ENCODE peak calls at places on chromosomes 16 and 17, in nine cellular contexts. S is OCI-LY7, E is lung, A is fibroblast of mammary gland, R is astrocyte of the cerebellum, P is heart left ventricle, X is HFF-Myc, O is fibroblast of lung, W is fibroblast of pulmonary artery. Q is an unnamed sample.

GRCh38 chr17:8366231-8366630 is 10.3 kb downstream of the KRABD2 start:
- DNase-seq in S (no peak), E (no peak), A (peak; percentile 81), R (no peak), P (no peak), X (no peak), O (peak; percentile 87), W (peak; percentile 92), Q (no peak)

GRCh38 chr17:37417852-37418251 is 11.2 kb downstream of the TADA2A start:
- DNase-seq in S (no peak), E (no peak), A (peak; percentile 55), R (no peak), P (no peak), X (no peak), O (peak; percentile 45), W (no peak), Q (no peak)

GRCh38 chr17:32496348-32497078 is 9.7 kb downstream of the CDK5R1 start:
- DNase-seq in S (no peak), E (no peak), A (peak; percentile 87), R (no peak), P (no peak), X (no peak), O (peak; percentile 86), W (peak; percentile 38), Q (no peak)

GRCh38 chr17:44546711-44547606 is 10.3 kb upstream of the FZD2 start:
- DNase-seq in S (no peak), E (no peak), A (peak; percentile 61), R (no peak), P (no peak), X (no peak), O (peak; percentile 67), W (peak; percentile 58), Q (no peak)

GRCh38 chr17:31224366-31224765 is 72.7 kb downstream of the OMG start:
- DNase-seq in S (no peak), E (no peak), A (no peak), R (no peak), P (no peak), X (no peak), O (no peak), W (no peak), Q (no peak)

GRCh38 chr17:64572682-64573154 is 65.9 kb downstream of the CEP95 start:
- DNase-seq in S (no peak), E (no peak), A (peak; percentile 45), R (no peak), P (no peak), X (peak; percentile 11), O (peak; percentile 70), W (peak; percentile 78), Q (no peak)

GRCh38 chr16:11181889-11182279 is 74.1 kb downstream of the SOCS1 start:
- DNase-seq in S (no peak), E (no peak), A (peak; percentile 18), R (no peak), P (no peak), X (no peak), O (peak; percentile 29), W (no peak), Q (no peak)

GRCh38 chr17:44887971-44888955 is 11.0 kb downstream of the EFTUD2 start:
- DNase-seq in S (no peak), E (no peak), A (no peak), R (no peak), P (no peak), X (no peak), O (no peak), W (no peak), Q (no peak)

GRCh38 chr17:45104029-45104428 is 28.3 kb downstream of the PLCD3 start:
- DNase-seq in S (no peak), E (no peak), A (peak; percentile 41), R (no peak), P (no peak), X (no peak), O (no peak), W (no peak), Q (no peak)

GRCh38 chr17:58329808-58330543 is 1.4 kb upstream of the TSPOAP1 start:
- DNase-seq in S (peak; percentile 67), E (no peak), A (no peak), R (no peak), P (no peak), X (no peak), O (no peak), W (no peak), Q (no peak)

GRCh38 chr16:3115011-3115410 is 2.6 kb downstream of the ZNF205 start:
- DNase-seq in S (no peak), E (no peak), A (no peak), R (no peak), P (no peak), X (no peak), O (no peak), W (no peak), Q (no peak)

GRCh38 chr17:35807371-35808144 is 1.7 kb upstream of the TAF15 start:
- DNase-seq in S (no peak), E (no peak), A (peak; percentile 53), R (no peak), P (no peak), X (no peak), O (peak; percentile 62), W (peak; percentile 61), Q (no peak)

GRCh38 chr17:2691965-2692780 is 19.4 kb downstream of the CLUH start:
- DNase-seq in S (no peak), E (no peak), A (no peak), R (no peak), P (no peak), X (no peak), O (no peak), W (no peak), Q (no peak)

GRCh38 chr17:61398721-61399130 is 917 bp upstream of the TBX2 start:
- DNase-seq in S (no peak), E (no peak), A (no peak), R (no peak), P (no peak), X (no peak), O (no peak), W (no peak), Q (no peak)
- H3K4me3 ChIP-seq in S (no peak overlapping the region), E (peak overlapping the region; percentile 77), A (peak overlapping the region; percentile 77), R (peak overlapping the region; percentile 40), P (peak overlapping the region; percentile 55), X (peak overlapping the region; percentile 60), O (peak overlapping the region; percentile 90), W (peak overlapping the region; percentile 63), Q (peak overlapping the region; percentile 75)

DNA sequence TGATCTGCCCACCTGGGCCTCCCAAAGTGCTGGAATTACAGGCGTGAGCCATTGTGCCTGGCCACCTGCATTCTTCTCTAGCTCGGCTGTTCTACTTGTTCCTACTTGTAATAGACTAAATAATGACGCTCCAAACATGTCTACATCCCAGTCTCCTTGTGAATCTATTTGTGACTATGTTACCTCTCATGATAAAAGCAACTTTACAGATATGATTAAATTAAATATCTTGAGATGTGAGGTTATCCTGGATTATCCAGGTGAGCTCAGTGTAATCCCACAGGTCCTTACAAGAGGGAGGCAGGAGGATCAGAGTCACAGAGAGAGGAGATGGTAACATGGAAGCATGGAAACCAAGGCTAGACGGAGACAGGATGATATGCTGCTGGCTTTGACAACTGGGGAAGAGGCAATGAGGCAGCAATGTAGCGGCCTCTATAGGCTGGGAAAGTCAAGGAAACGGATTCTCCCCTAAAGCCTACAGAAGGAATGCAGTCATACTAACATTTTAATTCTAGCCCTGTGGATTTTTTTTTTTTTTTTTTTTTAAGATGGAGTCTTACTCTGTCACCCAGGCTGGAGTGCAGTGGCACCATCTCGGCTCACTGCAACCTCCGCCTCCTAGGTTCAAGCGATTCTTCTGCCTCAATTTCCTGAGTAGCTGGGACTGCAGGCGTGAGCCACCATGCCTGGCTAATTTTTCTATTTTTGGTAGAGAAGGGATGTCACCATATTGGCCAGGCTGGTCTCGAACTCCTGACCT is 5.0 kb upstream of the LASP1 start:
- DNase-seq in S (no peak), E (no peak), A (peak; percentile 59), R (no peak), P (no peak), X (no peak), O (peak; percentile 41), W (peak; percentile 65), Q (no peak)
- TF ChIP-seq CTCF in S (no peak), E (no peak), A (peak; percentile 51), R (peak; percentile 68), P (no peak), X (peak; percentile 52), O (peak; percentile 43), W (peak; percentile 60), Q (peak; percentile 40)

GRCh38 chr16:88825146-88825545 is 13.4 kb upstream of the APRT start:
- DNase-seq in S (no peak), E (no peak), A (no peak), R (no peak), P (no peak), X (no peak), O (no peak), W (no peak), Q (no peak)

GRCh38 chr16:88826070-88826840 is 14.5 kb upstream of the APRT start:
- DNase-seq in S (no peak), E (no peak), A (no peak), R (no peak), P (no peak), X (no peak), O (no peak), W (no peak), Q (no peak)

GRCh38 chr16:88830250-88830649 is 18.5 kb upstream of the APRT start:
- DNase-seq in S (no peak), E (no peak), A (no peak), R (no peak), P (no peak), X (no peak), O (no peak), W (no peak), Q (no peak)

GRCh38 chr16:88828711-88829110 is 17.0 kb upstream of the APRT start:
- DNase-seq in S (no peak), E (no peak), A (no peak), R (no peak), P (no peak), X (no peak), O (no peak), W (no peak), Q (no peak)

GRCh38 chr16:88827727-88828126 is 16.0 kb upstream of the APRT start:
- DNase-seq in S (no peak), E (no peak), A (no peak), R (no peak), P (no peak), X (no peak), O (no peak), W (no peak), Q (no peak)
- H3K4me3 ChIP-seq in S (no peak overlapping the region), E (no peak overlapping the region), A (no peak overlapping the region), R (no peak overlapping the region), P (no peak overlapping the region), X (no peak overlapping the region), O (no peak overlapping the region), W (no peak overlapping the region), Q (no peak overlapping the region)

DNA sequence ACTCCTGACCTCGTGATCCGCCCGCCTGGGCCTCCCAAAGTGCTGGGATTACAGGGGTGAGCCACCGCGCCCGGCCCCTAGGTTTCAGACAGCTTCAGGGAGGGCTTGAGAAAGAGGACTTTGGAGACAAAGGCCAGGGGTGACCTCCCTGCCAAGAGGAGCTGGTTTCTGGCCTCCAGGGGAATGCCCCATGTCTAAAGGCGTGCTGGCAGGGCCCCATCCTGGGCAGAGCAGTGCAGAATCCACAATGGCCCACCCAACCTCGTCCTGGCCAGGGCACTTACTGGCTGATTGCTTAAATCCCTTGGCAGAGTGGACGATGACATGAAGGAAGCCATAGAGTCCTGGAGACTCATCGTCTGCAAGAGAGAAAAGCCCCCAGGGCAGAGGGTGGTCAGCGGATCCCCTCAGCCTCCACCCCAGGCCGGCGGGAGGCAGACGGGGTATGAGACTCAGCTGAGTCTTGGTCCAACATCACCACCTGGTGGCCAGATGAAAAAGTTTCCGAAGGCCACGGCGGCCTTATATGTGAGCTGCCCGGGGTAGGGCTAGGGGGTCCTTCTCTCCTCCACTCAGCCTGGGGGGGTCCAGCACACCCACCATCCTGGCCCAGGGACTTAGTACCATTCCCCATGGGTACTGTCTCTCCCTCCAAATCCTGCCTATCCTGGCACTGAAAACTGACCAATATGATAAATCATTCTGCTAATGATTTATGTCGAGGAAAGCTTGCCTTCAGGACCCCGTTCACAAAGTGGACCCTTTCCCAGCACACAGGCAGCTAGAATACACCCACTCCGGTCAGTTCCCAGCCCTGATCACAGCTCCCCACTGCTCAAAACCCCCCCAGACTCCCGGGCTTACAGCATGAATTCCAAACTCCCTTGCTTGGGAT is 59.1 kb downstream of the TIMM22 start:
- DNase-seq in S (peak; percentile 32), E (peak; percentile 65), A (peak; percentile 62), R (no peak), P (peak; percentile 76), X (no peak), O (peak; percentile 44), W (peak; percentile 68), Q (no peak)
- TF ChIP-seq CTCF in S (peak; percentile 71), E (peak; percentile 39), A (peak; percentile 60), R (peak; percentile 67), P (peak; percentile 83), X (peak; percentile 69), O (peak; percentile 60), W (peak; percentile 64), Q (peak; percentile 66)

Q was measured in epithelial cell of proximal tubule.